ENCODE peak calls at places on chromosomes 1 and 21, in eight cellular contexts. J, O, S, R, M, P, G and Y are unnamed samples.

GRCh38 chr1:33381979-33382378 is 48.9 kb downstream of the PHC2 start:
- DNase-seq in M (no peak), O (no peak), G (no peak), P (no peak), S (no peak), R (no peak), J (no peak), Y (no peak)

GRCh38 chr1:8629241-8630091 is 188.0 kb downstream of the RERE start:
- DNase-seq in R (peak; percentile 35), S (no peak), M (peak; percentile 45), J (no peak), P (no peak), G (no peak), O (no peak), Y (no peak)

GRCh38 chr1:22861764-22862440 is 110.8 kb downstream of the LACTBL1 start:
- DNase-seq in P (no peak), S (peak; percentile 55), J (peak; percentile 45), G (no peak), R (no peak), M (peak; percentile 90), O (peak; percentile 30), Y (no peak)

GRCh38 chr1:179771509-179771908 is 28.4 kb downstream of the FAM163A start:
- DNase-seq in M (no peak), G (no peak), R (no peak), P (no peak), O (no peak), S (no peak), J (no peak), Y (no peak)

GRCh38 chr1:7886346-7886745 is 33.5 kb upstream of the UTS2 start:
- DNase-seq in M (peak; percentile 86), S (no peak), R (no peak), J (no peak), P (no peak), O (no peak), G (no peak), Y (no peak)

GRCh38 chr1:116909511-116910378 is at the start of gene PTGFRN:
- DNase-seq in G (peak; percentile 69), M (peak; percentile 88), S (peak; percentile 82), R (no peak), O (peak; percentile 35), J (peak; percentile 73), P (peak; percentile 67), Y (no peak)

GRCh38 chr1:159860456-159860855 is 2.0 kb downstream of the VSIG8 start:
- DNase-seq in R (no peak), M (no peak), S (no peak), O (no peak), J (no peak), G (no peak), P (no peak), Y (no peak)

GRCh38 chr1:225378880-225379279 is 49.0 kb downstream of the LBR start:
- DNase-seq in P (no peak), M (peak; percentile 78), S (no peak), O (no peak), G (no peak), R (no peak), J (peak; percentile 35), Y (no peak)

GRCh38 chr1:153610334-153611023 is 2.5 kb downstream of the S100A16 start:
- DNase-seq in J (no peak), R (no peak), M (no peak), S (no peak), P (peak; percentile 43), O (no peak), G (no peak), Y (no peak)

GRCh38 chr1:32345289-32345827 is 9.3 kb upstream of the MARCKSL1 start:
- DNase-seq in S (peak; percentile 80), R (no peak), G (peak; percentile 52), M (peak; percentile 86), P (no peak), J (peak; percentile 89), O (no peak), Y (peak; percentile 58)

GRCh38 chr1:223036479-223036845 is 106.6 kb downstream of the TLR5 start:
- DNase-seq in M (no peak), R (no peak), J (no peak), S (no peak), P (no peak), O (no peak), G (no peak), Y (no peak)

GRCh38 chr1:12142141-12142823 is 24.5 kb upstream of the TNFRSF1B start:
- DNase-seq in O (no peak), S (no peak), R (no peak), P (no peak), G (no peak), J (no peak), M (no peak), Y (no peak)

GRCh38 chr1:53070621-53071020 is 8.6 kb downstream of the PODN start:
- DNase-seq in M (no peak), S (peak; percentile 11), P (no peak), O (no peak), J (no peak), R (no peak), G (no peak), Y (no peak)

GRCh38 chr1:88284066-88284465 is 400.0 kb upstream of the PKN2 start:
- DNase-seq in M (no peak), O (no peak), G (no peak), S (no peak), J (no peak), R (no peak), P (no peak), Y (no peak)

GRCh38 chr1:230753586-230754251 is 6.5 kb downstream of the CAPN9 start:
- DNase-seq in P (no peak), O (no peak), J (peak; percentile 41), M (peak; percentile 71), G (peak; percentile 74), R (no peak), S (peak; percentile 57), Y (no peak)

GRCh38 chr1:225613006-225613405 is 39.9 kb downstream of the ENAH start:
- DNase-seq in P (no peak), G (no peak), O (no peak), M (no peak), J (no peak), S (no peak), R (no peak), Y (no peak)

GRCh38 chr1:22678522-22678896 is 25.5 kb downstream of the C1QB start:
- DNase-seq in O (no peak), J (no peak), R (no peak), M (no peak), P (no peak), S (no peak), G (no peak), Y (no peak)

GRCh38 chr1:17759114-17759513 is 4.0 kb downstream of the ACTL8 start:
- DNase-seq in M (no peak), R (no peak), G (no peak), O (no peak), J (peak; percentile 65), P (no peak), S (no peak), Y (no peak)

GRCh38 chr21:43717967-43718871 is 710 bp upstream of the PDXK start:
- DNase-seq in O (no peak), M (no peak), P (peak; percentile 41), R (no peak), S (no peak), G (no peak), J (no peak), Y (no peak)

DNA sequence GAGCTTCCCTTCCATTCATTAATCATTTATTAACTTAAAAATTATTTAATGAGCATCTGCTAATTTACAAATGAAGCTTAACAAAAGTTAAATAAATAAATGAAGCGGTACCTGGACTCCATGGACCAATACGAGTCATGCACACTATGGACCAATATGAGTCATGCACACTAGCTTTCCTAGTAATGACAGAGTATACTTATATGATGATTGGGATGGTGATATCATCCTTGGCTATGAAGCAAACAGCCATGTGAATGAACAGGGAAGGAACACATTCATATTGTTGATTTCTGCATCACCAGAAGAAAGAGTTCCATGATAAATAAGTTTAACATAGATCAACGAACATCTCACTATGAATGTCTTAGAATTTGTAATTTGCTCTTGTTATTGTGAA is 109.9 kb downstream of the SPAG17 start:
- DNase-seq in S (no peak), R (no peak), M (peak; percentile 1), J (no peak), P (no peak), O (no peak), G (no peak), Y (no peak)
- H3K4me1 ChIP-seq in S (no peaks in the 10 kb centered on the region), R (no peaks in the 10 kb centered on the region), M (peaks cover 7% of the 10 kb centered on the region), J (no peaks in the 10 kb centered on the region), P (no peaks in the 10 kb centered on the region), O (no peaks in the 10 kb centered on the region), G (no peaks in the 10 kb centered on the region), Y (no peaks in the 10 kb centered on the region)

GRCh38 chr1:109618614-109619404 is 607 bp downstream of the GNAT2 start:
- DNase-seq in S (no peak), G (no peak), J (peak; percentile 46), P (no peak), R (no peak), O (no peak), M (no peak), Y (no peak)
- H3K4me1 ChIP-seq in S (peaks cover 8% of the 10 kb centered on the region), G (peaks cover 53% of the 10 kb centered on the region), J (peaks cover 43% of the 10 kb centered on the region), P (peaks cover 11% of the 10 kb centered on the region), R (peaks cover 13% of the 10 kb centered on the region), O (peaks cover 31% of the 10 kb centered on the region), M (no peaks in the 10 kb centered on the region), Y (peaks cover 63% of the 10 kb centered on the region)

GRCh38 chr1:209389258-209389657 is 194.3 kb upstream of the CAMK1G start:
- DNase-seq in R (no peak), J (no peak), P (no peak), G (no peak), M (peak; percentile 51), O (peak; percentile 18), S (no peak), Y (no peak)

GRCh38 chr1:209387969-209388329 is 195.6 kb upstream of the CAMK1G start:
- DNase-seq in J (no peak), S (no peak), G (no peak), R (no peak), P (no peak), M (peak; percentile 51), O (no peak), Y (no peak)

GRCh38 chr1:209388358-209388757 is 195.2 kb upstream of the CAMK1G start:
- DNase-seq in S (no peak), M (no peak), R (no peak), J (no peak), O (no peak), G (no peak), P (no peak), Y (no peak)

GRCh38 chr1:209386156-209386555 is 197.4 kb upstream of the CAMK1G start:
- DNase-seq in P (no peak), M (no peak), J (no peak), O (no peak), R (no peak), S (no peak), G (no peak), Y (no peak)

GRCh38 chr1:209387271-209387968 is 196.1 kb upstream of the CAMK1G start:
- DNase-seq in S (no peak), G (no peak), R (no peak), P (no peak), J (no peak), M (no peak), O (no peak), Y (no peak)
- H3K4me1 ChIP-seq in S (no peaks in the 10 kb centered on the region), G (no peaks in the 10 kb centered on the region), R (no peaks in the 10 kb centered on the region), P (no peaks in the 10 kb centered on the region), J (no peaks in the 10 kb centered on the region), M (peaks cover 15% of the 10 kb centered on the region), O (peaks cover 20% of the 10 kb centered on the region), Y (no peaks in the 10 kb centered on the region)

DNA sequence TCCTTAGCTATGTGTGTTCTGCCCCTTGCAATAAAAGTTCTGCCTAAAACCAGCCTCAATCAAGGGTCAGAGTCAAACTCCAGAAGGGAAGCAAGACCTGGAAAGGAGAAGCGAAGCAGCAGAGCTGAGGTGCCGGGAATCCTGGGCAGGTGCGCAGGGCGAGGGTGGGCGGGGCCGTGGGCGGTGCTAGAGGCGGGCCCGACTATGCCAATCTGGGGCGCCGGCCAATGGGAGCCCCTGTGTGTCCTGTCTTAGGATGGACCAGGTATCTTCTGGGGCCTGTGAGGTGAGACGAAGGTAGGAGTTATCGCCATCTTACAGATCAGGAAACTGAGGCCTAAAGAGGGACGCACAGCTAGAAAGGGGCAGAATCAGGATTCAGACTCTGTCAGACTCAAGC is 120.3 kb downstream of the PTPRU start:
- DNase-seq in S (no peak), G (no peak), J (peak; percentile 41), M (no peak), O (no peak), R (no peak), P (no peak), Y (no peak)
- H3K4me1 ChIP-seq in S (no peaks in the 10 kb centered on the region), G (no peaks in the 10 kb centered on the region), J (peaks cover 4% of the 10 kb centered on the region), M (peaks cover 9% of the 10 kb centered on the region), O (no peaks in the 10 kb centered on the region), R (no peaks in the 10 kb centered on the region), P (no peaks in the 10 kb centered on the region), Y (no peaks in the 10 kb centered on the region)